ENCODE peak calls at places on chromosomes 7 and 10, in ten cellular contexts. M is fibroblast of mammary gland, S is neural progenitor cell, A is fibroblast of the aortic adventitia, Q is BJ, J is GM12865, F is Calu3, H is NB4, V is GM10248, O is cardiac fibroblast. C is an unnamed sample.

GRCh38 chr7:98341106-98341505 is 59.6 kb downstream of the BRI3 start:
- DNase-seq in M (peak), S (no peak), A (peak), Q (peak), J (no peak), F (no peak), H (no peak), V (no peak), O (peak), C (no peak)

GRCh38 chr10:43606323-43607198 is at the start of gene ZNF485:
- DNase-seq in M (peak), S (peak), A (peak), Q (no peak), J (peak), F (peak), H (peak), V (peak), O (peak), C (peak)

GRCh38 chr10:113320213-113320612 is 232.6 kb upstream of the HABP2 start:
- DNase-seq in M (no peak), S (no peak), A (no peak), Q (no peak), J (no peak), F (no peak), H (no peak), V (no peak), O (no peak), C (no peak)

GRCh38 chr10:13809447-13809846 is 222.7 kb downstream of the PRPF18 start:
- DNase-seq in M (no peak), S (peak), A (no peak), Q (no peak), J (no peak), F (no peak), H (no peak), V (no peak), O (no peak), C (peak)

GRCh38 chr7:121480058-121480457 is 84.0 kb upstream of the FAM3C start:
- DNase-seq in M (no peak), S (peak), A (no peak), Q (no peak), J (no peak), F (no peak), H (no peak), V (no peak), O (no peak), C (no peak)

GRCh38 chr7:47036909-47037308 is 545.0 kb downstream of the TNS3 start:
- DNase-seq in M (no peak), S (no peak), A (no peak), Q (no peak), J (no peak), F (no peak), H (no peak), V (no peak), O (no peak), C (no peak)

GRCh38 chr10:122854648-122855047 is 9.0 kb upstream of the CUZD1 start:
- DNase-seq in M (peak), S (no peak), A (peak), Q (peak), J (no peak), F (no peak), H (no peak), V (no peak), O (peak), C (no peak)

GRCh38 chr7:148883233-148884048 is 650 bp downstream of the EZH2 start:
- DNase-seq in M (no peak), S (peak), A (no peak), Q (no peak), J (peak), F (peak), H (peak), V (peak), O (peak), C (peak)

GRCh38 chr7:121214652-121215051 is 114.1 kb upstream of the WNT16 start:
- DNase-seq in M (no peak), S (no peak), A (no peak), Q (no peak), J (no peak), F (no peak), H (no peak), V (no peak), O (no peak), C (no peak)

GRCh38 chr10:129898701-129899563 is 65.1 kb downstream of the EBF3 start:
- DNase-seq in M (no peak), S (no peak), A (no peak), Q (no peak), J (no peak), F (no peak), H (no peak), V (no peak), O (no peak), C (no peak)

GRCh38 chr7:155594961-155595366 is 48.6 kb upstream of the CNPY1 start:
- DNase-seq in M (no peak), S (no peak), A (peak), Q (no peak), J (no peak), F (peak), H (peak), V (no peak), O (no peak), C (no peak)

GRCh38 chr7:46024263-46024916 is 103.3 kb upstream of the IGFBP3 start:
- DNase-seq in M (no peak), S (no peak), A (no peak), Q (no peak), J (no peak), F (no peak), H (no peak), V (no peak), O (peak), C (no peak)

GRCh38 chr10:12729885-12730284 is 271.6 kb downstream of the CCDC3 start:
- DNase-seq in M (no peak), S (peak), A (no peak), Q (no peak), J (no peak), F (no peak), H (peak), V (no peak), O (no peak), C (no peak)

GRCh38 chr10:91559750-91560149 is 73.1 kb downstream of the PPP1R3C start:
- DNase-seq in M (no peak), S (no peak), A (no peak), Q (no peak), J (no peak), F (no peak), H (no peak), V (no peak), O (no peak), C (no peak)

GRCh38 chr10:118543714-118544400 is 51.6 kb downstream of the PRLHR start:
- DNase-seq in M (peak), S (peak), A (peak), Q (no peak), J (peak), F (peak), H (peak), V (peak), O (peak), C (peak)

GRCh38 chr10:94500063-94500462 is 45.5 kb upstream of the HELLS start:
- DNase-seq in M (peak), S (peak), A (peak), Q (no peak), J (no peak), F (no peak), H (peak), V (no peak), O (peak), C (no peak)

GRCh38 chr7:158645842-158646241 is 58.2 kb upstream of the PTPRN2 start:
- DNase-seq in M (peak), S (no peak), A (no peak), Q (no peak), J (no peak), F (no peak), H (no peak), V (no peak), O (no peak), C (no peak)

GRCh38 chr7:135718219-135718618 is 9.8 kb downstream of the SLC13A4 start:
- DNase-seq in M (no peak), S (no peak), A (no peak), Q (no peak), J (no peak), F (no peak), H (no peak), V (no peak), O (no peak), C (no peak)

GRCh38 chr10:47457826-47458225 is 26.1 kb downstream of the ANXA8 start:
- DNase-seq in M (no peak), S (no peak), A (no peak), Q (no peak), J (no peak), F (no peak), H (no peak), V (no peak), O (no peak), C (no peak)

GRCh38 chr7:48426966-48427555 is 255.8 kb downstream of the ABCA13 start:
- DNase-seq in M (peak), S (no peak), A (no peak), Q (no peak), J (no peak), F (peak), H (no peak), V (no peak), O (peak), C (no peak)

GRCh38 chr10:34699904-34700303 is 115.2 kb downstream of the PARD3 start:
- DNase-seq in M (no peak), S (no peak), A (no peak), Q (no peak), J (no peak), F (no peak), H (no peak), V (no peak), O (no peak), C (no peak)

GRCh38 chr7:71361633-71362032 is 229.7 kb downstream of the GALNT17 start:
- DNase-seq in M (no peak), S (no peak), A (no peak), Q (no peak), J (no peak), F (no peak), H (no peak), V (no peak), O (no peak), C (no peak)

GRCh38 chr7:92835851-92836488 is 403 bp downstream of the CDK6 start:
- DNase-seq in M (no peak), S (no peak), A (peak), Q (no peak), J (peak), F (peak), H (peak), V (peak), O (peak), C (no peak)

GRCh38 chr7:22952306-22953011 is 61.5 kb downstream of the HYCC1 start:
- DNase-seq in M (no peak), S (peak), A (no peak), Q (no peak), J (no peak), F (no peak), H (no peak), V (no peak), O (no peak), C (no peak)

GRCh38 chr10:128604025-128604424 is 477.8 kb upstream of the MKI67 start:
- DNase-seq in M (no peak), S (no peak), A (no peak), Q (no peak), J (no peak), F (no peak), H (no peak), V (no peak), O (no peak), C (no peak)

GRCh38 chr10:104331208-104331838 is 6.9 kb downstream of the ITPRIP start:
- DNase-seq in M (peak), S (peak), A (peak), Q (no peak), J (no peak), F (no peak), H (no peak), V (no peak), O (peak), C (no peak)

GRCh38 chr10:90171014-90171722 is 469.8 kb downstream of the KIF20B start:
- DNase-seq in M (no peak), S (no peak), A (no peak), Q (no peak), J (no peak), F (no peak), H (no peak), V (no peak), O (peak), C (no peak)

GRCh38 chr10:131891196-131891928 is 9.4 kb upstream of the PPP2R2D start:
- DNase-seq in M (no peak), S (peak), A (no peak), Q (no peak), J (no peak), F (peak), H (peak), V (no peak), O (no peak), C (no peak)

GRCh38 chr10:129615381-129615780 is 148.3 kb downstream of the MGMT start:
- DNase-seq in M (no peak), S (no peak), A (no peak), Q (no peak), J (no peak), F (no peak), H (no peak), V (no peak), O (no peak), C (no peak)

GRCh38 chr10:101066146-101066889 is 4.5 kb downstream of the KAZALD1 start:
- DNase-seq in M (peak), S (peak), A (peak), Q (no peak), J (peak), F (peak), H (peak), V (peak), O (peak), C (peak)

GRCh38 chr10:60114765-60115586 is 208.6 kb upstream of the CCDC6 start:
- DNase-seq in M (peak), S (peak), A (peak), Q (peak), J (peak), F (peak), H (peak), V (peak), O (peak), C (no peak)

GRCh38 chr10:70352401-70353097 is 29.9 kb downstream of the LRRC20 start:
- DNase-seq in M (no peak), S (no peak), A (no peak), Q (no peak), J (no peak), F (no peak), H (peak), V (no peak), O (no peak), C (no peak)

GRCh38 chr7:34886856-34887255 is 150.4 kb downstream of the DPY19L1 start:
- DNase-seq in M (no peak), S (no peak), A (no peak), Q (no peak), J (no peak), F (no peak), H (no peak), V (no peak), O (no peak), C (no peak)

GRCh38 chr7:95596183-95597135 is at the start of gene PDK4:
- DNase-seq in M (peak), S (peak), A (peak), Q (peak), J (no peak), F (peak), H (no peak), V (no peak), O (peak), C (peak)

GRCh38 chr10:90321132-90321816 is 536.6 kb downstream of the HTR7 start:
- DNase-seq in M (peak), S (no peak), A (peak), Q (no peak), J (no peak), F (no peak), H (no peak), V (no peak), O (peak), C (no peak)

GRCh38 chr7:21690717-21691116 is 147.9 kb downstream of the DNAH11 start:
- DNase-seq in M (no peak), S (no peak), A (peak), Q (no peak), J (no peak), F (no peak), H (no peak), V (no peak), O (peak), C (no peak)

GRCh38 chr10:50416885-50417284 is 165.6 kb upstream of the ASAH2 start:
- DNase-seq in M (no peak), S (no peak), A (no peak), Q (no peak), J (peak), F (no peak), H (no peak), V (no peak), O (peak), C (no peak)

GRCh38 chr7:17275749-17276671 is 22.4 kb upstream of the AHR start:
- DNase-seq in M (peak), S (no peak), A (peak), Q (peak), J (no peak), F (no peak), H (no peak), V (no peak), O (peak), C (no peak)

GRCh38 chr10:60008816-60009215 is 102.5 kb upstream of the CCDC6 start:
- DNase-seq in M (peak), S (no peak), A (no peak), Q (no peak), J (no peak), F (peak), H (no peak), V (no peak), O (no peak), C (no peak)

DNA sequence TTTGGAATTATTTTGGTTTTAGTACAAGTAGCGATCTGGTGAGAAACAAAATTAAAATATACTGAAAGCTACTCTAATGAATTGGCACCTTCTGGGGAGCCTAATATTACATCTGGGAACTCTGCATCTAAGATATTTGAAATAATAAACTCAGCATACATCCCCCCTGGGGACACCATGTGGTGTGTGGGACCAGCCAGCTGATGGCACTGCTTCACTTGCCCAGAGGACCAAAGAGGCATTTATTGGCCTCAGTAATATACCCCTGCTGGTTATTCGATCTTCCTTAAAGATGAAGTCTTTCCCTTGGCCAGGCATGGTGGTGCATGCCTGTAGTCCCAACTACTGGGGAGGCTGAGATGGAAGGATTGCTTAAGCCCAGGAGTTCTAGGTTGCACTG is 195.1 kb upstream of the AUTS2 start:
- DNase-seq in M (peak), S (peak), A (no peak), Q (no peak), J (peak), F (no peak), H (peak), V (no peak), O (no peak), C (no peak)
- TF ChIP-seq CTCF in M (peak), S (peak), A (no peak), Q (no peak), J (peak), F (no peak), H (peak), V (no peak), O (no peak), C (peak)

DNA sequence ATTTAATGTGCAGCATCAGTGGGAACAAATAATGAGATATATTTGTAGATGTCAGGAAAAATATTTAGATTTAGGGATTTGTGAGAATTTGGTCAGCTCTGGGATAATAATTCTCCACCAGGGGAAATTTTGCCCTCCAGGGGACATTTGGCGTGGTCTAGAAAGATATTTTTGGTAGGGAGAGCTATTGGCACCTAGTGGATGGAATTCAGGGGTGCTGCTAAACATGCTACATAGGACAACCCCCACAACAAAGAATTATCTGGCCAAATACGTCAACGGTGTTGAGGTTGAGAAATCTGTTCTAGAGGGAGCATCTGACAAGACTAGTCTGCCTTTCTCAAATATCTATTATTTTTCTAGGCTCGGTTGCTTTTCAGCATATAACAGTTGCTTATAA is 2.1 kb downstream of the ADK start:
- DNase-seq in M (peak), S (peak), A (peak), Q (no peak), J (no peak), F (peak), H (no peak), V (no peak), O (peak), C (no peak)
- TF ChIP-seq CTCF in M (peak), S (peak), A (peak), Q (peak), J (no peak), F (peak), H (no peak), V (no peak), O (peak), C (peak)

GRCh38 chr10:121087129-121087528 is 236.0 kb downstream of the WDR11 start:
- DNase-seq in M (no peak), S (no peak), A (no peak), Q (no peak), J (peak), F (no peak), H (no peak), V (no peak), O (no peak), C (no peak)
- TF ChIP-seq CTCF in M (no peak), S (no peak), A (no peak), Q (no peak), J (no peak), F (no peak), H (no peak), V (no peak), O (no peak), C (no peak)

GRCh38 chr10:127195041-127195506 is 1.3 kb downstream of the INSYN2A start:
- DNase-seq in M (no peak), S (peak), A (no peak), Q (no peak), J (no peak), F (no peak), H (no peak), V (no peak), O (no peak), C (no peak)

GRCh38 chr10:127196955-127197432 is 603 bp upstream of the INSYN2A start:
- DNase-seq in M (no peak), S (no peak), A (no peak), Q (no peak), J (no peak), F (no peak), H (no peak), V (no peak), O (no peak), C (no peak)

GRCh38 chr10:127194598-127194997 is 1.8 kb downstream of the INSYN2A start:
- DNase-seq in M (no peak), S (no peak), A (no peak), Q (no peak), J (no peak), F (no peak), H (no peak), V (no peak), O (no peak), C (no peak)

GRCh38 chr10:127195571-127196226 is 692 bp downstream of the INSYN2A start:
- DNase-seq in M (peak), S (peak), A (no peak), Q (no peak), J (no peak), F (peak), H (no peak), V (no peak), O (peak), C (no peak)

GRCh38 chr10:127196227-127196954 is at the start of gene INSYN2A:
- DNase-seq in M (peak), S (peak), A (peak), Q (no peak), J (no peak), F (peak), H (no peak), V (no peak), O (peak), C (no peak)
- TF ChIP-seq CTCF in M (no peak), S (peak), A (peak), Q (peak), J (no peak), F (no peak), H (no peak), V (no peak), O (peak), C (peak)

GRCh38 chr10:88979153-88979562 is 11.4 kb upstream of the FAS start:
- DNase-seq in M (peak), S (peak), A (peak), Q (peak), J (no peak), F (no peak), H (no peak), V (no peak), O (peak), C (no peak)

GRCh38 chr10:88981435-88981834 is 9.2 kb upstream of the FAS start:
- DNase-seq in M (no peak), S (no peak), A (no peak), Q (no peak), J (no peak), F (no peak), H (no peak), V (no peak), O (no peak), C (no peak)

GRCh38 chr10:88979603-88980002 is 11.0 kb upstream of the FAS start:
- DNase-seq in M (no peak), S (no peak), A (no peak), Q (no peak), J (no peak), F (no peak), H (no peak), V (no peak), O (no peak), C (no peak)

GRCh38 chr10:88980836-88981235 is 9.8 kb upstream of the FAS start:
- DNase-seq in M (peak), S (no peak), A (no peak), Q (no peak), J (no peak), F (no peak), H (no peak), V (no peak), O (no peak), C (no peak)

DNA sequence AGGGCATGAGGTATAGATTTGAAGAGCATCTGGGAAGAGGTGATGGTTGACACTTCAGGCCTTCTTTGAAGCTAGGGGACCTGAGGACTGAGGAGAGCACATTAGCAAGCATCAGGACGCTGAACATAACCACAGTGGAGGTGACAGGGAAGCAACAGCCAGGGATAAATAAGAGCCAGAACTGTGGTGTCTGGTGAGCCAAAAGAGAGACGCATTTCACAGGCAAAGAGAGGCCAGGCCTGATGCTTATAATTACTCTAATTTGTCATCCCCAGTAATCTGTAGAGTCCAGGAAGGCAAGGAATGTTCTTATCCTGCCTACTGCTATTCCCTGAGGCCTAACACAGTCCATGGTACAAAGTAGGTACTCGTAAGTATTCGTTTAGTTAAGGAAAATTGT is 10.4 kb upstream of the FAS start:
- DNase-seq in M (no peak), S (no peak), A (no peak), Q (no peak), J (no peak), F (no peak), H (no peak), V (no peak), O (no peak), C (no peak)
- TF ChIP-seq CTCF in M (no peak), S (no peak), A (no peak), Q (no peak), J (no peak), F (no peak), H (no peak), V (no peak), O (no peak), C (no peak)